ENCODE peak calls at places on chromosomes 5 and 9, in eight cellular contexts. F is ACHN; P is HFF-Myc; W is iris pigment epithelial cell; U is activated T-cell treated with anti-CD3 and anti-CD28 coated beads, Interleukin-2, amount 50 U/mL, for 72 hours; Z is heart right ventricle; H is activated CD4-positive, alpha-beta memory T cell treated with anti-CD3 and anti-CD28 coated beads, Interleukin-2, amount 10 ng/mL, durations not matched to agents 7 days and 5 days; V is memory B cell. G is an unnamed sample.

GRCh38 chr9:112784020-112784788 is 33.6 kb downstream of the SNX30 start:
- DNase-seq in F (peak; percentile 60), P (no peak), W (peak; percentile 63), U (no peak), Z (no peak), H (no peak), V (no peak), G (peak; percentile 19)

GRCh38 chr9:18638448-18639249 is 164.7 kb downstream of the ADAMTSL1 start:
- DNase-seq in F (no peak), P (no peak), W (peak; percentile 74), U (no peak), Z (no peak), H (no peak), V (no peak), G (no peak)

GRCh38 chr9:69040646-69041045 is 5.1 kb downstream of the FXN start:
- DNase-seq in F (no peak), P (no peak), W (no peak), U (no peak), Z (no peak), H (no peak), V (no peak), G (no peak)

GRCh38 chr5:75756991-75757390 is 39.8 kb upstream of the POC5 start:
- DNase-seq in F (peak; percentile 58), P (no peak), W (peak; percentile 18), U (no peak), Z (no peak), H (no peak), V (no peak), G (no peak)

GRCh38 chr5:81313686-81314085 is 12.3 kb downstream of the ZCCHC9 start:
- DNase-seq in F (no peak), P (no peak), W (no peak), U (no peak), Z (no peak), H (no peak), V (no peak), G (no peak)

GRCh38 chr5:82018462-82018861 is 46.6 kb downstream of the ATG10 start:
- DNase-seq in F (no peak), P (no peak), W (peak; percentile 15), U (no peak), Z (peak; percentile 29), H (no peak), V (no peak), G (no peak)

GRCh38 chr9:129964901-129965734 is 77.9 kb downstream of the FNBP1 start:
- DNase-seq in F (no peak), P (no peak), W (peak; percentile 83), U (no peak), Z (no peak), H (no peak), V (no peak), G (no peak)

GRCh38 chr9:136645903-136646754 is 16.6 kb upstream of the EGFL7 start:
- DNase-seq in F (no peak), P (no peak), W (no peak), U (no peak), Z (peak; percentile 87), H (no peak), V (no peak), G (no peak)

GRCh38 chr5:42628821-42629220 is 127.8 kb upstream of the CCDC152 start:
- DNase-seq in F (no peak), P (no peak), W (no peak), U (no peak), Z (no peak), H (no peak), V (no peak), G (no peak)

GRCh38 chr9:127816362-127816725 is 13.7 kb downstream of the FPGS start:
- DNase-seq in F (no peak), P (no peak), W (no peak), U (no peak), Z (no peak), H (no peak), V (no peak), G (no peak)

GRCh38 chr5:74530316-74530917 is 110.1 kb downstream of the ENC1 start:
- DNase-seq in F (no peak), P (no peak), W (peak; percentile 33), U (no peak), Z (no peak), H (no peak), V (no peak), G (no peak)

GRCh38 chr5:136620016-136620419 is 254.7 kb upstream of the TRPC7 start:
- DNase-seq in F (no peak), P (peak; percentile 12), W (peak; percentile 27), U (no peak), Z (no peak), H (no peak), V (no peak), G (no peak)

GRCh38 chr5:177426566-177427210 is at the start of gene GRK6:
- DNase-seq in F (peak; percentile 38), P (no peak), W (no peak), U (peak; percentile 78), Z (peak; percentile 51), H (peak; percentile 80), V (peak; percentile 61), G (peak; percentile 53)

GRCh38 chr9:90180374-90180773 is 462.2 kb downstream of the DIRAS2 start:
- DNase-seq in F (no peak), P (no peak), W (no peak), U (no peak), Z (no peak), H (no peak), V (no peak), G (no peak)

GRCh38 chr9:18390393-18390792 is 83.6 kb upstream of the ADAMTSL1 start:
- DNase-seq in F (no peak), P (peak; percentile 58), W (peak; percentile 53), U (no peak), Z (no peak), H (no peak), V (no peak), G (no peak)

G was measured in H54.